ENCODE peak calls at places on chromosomes 13 and 19, in four cellular contexts. E is IMR-90, S is H9, R is mesendoderm. B is an unnamed sample.

GRCh38 chr19:18763674-18764590 is 27.2 kb downstream of the COMP start:
- DNase-seq in E (peak; percentile 27), S (no peak), R (no peak), B (no peak)

GRCh38 chr19:40398417-40399056 is 8.6 kb upstream of the HIPK4 start:
- DNase-seq in S (peak; percentile 96), R (peak; percentile 89), E (no peak), B (no peak)

GRCh38 chr19:13729859-13730258 is 34.5 kb upstream of the MRI1 start:
- DNase-seq in S (no peak), E (peak; percentile 61), R (no peak), B (no peak)

GRCh38 chr19:652467-653389 is 10.3 kb downstream of the RNF126 start:
- DNase-seq in R (no peak), E (no peak), S (no peak), B (no peak)

GRCh38 chr13:37648604-37649003 is 50.0 kb upstream of the POSTN start:
- DNase-seq in S (no peak), R (no peak), E (peak; percentile 88), B (no peak)

GRCh38 chr19:55590109-55590508 is 9.2 kb downstream of the FIZ1 start:
- DNase-seq in E (no peak), R (no peak), S (no peak), B (no peak)

GRCh38 chr19:12484371-12485322 is at the start of gene ZNF709:
- DNase-seq in R (peak; percentile 95), E (peak; percentile 77), S (peak; percentile 96), B (peak; percentile 88)

GRCh38 chr13:66780814-66781213 is 449.3 kb downstream of the PCDH9 start:
- DNase-seq in R (no peak), E (peak; percentile 20), S (no peak), B (no peak)

GRCh38 chr13:52847682-52848432 is 583 bp downstream of the PCDH8 start:
- DNase-seq in S (no peak), R (no peak), E (no peak), B (no peak)

GRCh38 chr19:16143399-16144215 is at the start of gene HSH2D:
- DNase-seq in E (no peak), R (peak; percentile 56), S (peak; percentile 93), B (peak; percentile 59)

GRCh38 chr13:109939838-109940237 is 153.5 kb upstream of the IRS2 start:
- DNase-seq in S (no peak), E (no peak), R (no peak), B (no peak)

GRCh38 chr19:54154603-54155345 is 4.7 kb downstream of the LENG1 start:
- DNase-seq in E (no peak), R (no peak), S (no peak), B (no peak)

GRCh38 chr19:49614096-49614857 is 23.3 kb downstream of the PRR12 start:
- DNase-seq in E (peak; percentile 91), S (no peak), R (no peak), B (no peak)

GRCh38 chr19:54480048-54480447 is 7.0 kb upstream of the CDC42EP5 start:
- DNase-seq in S (no peak), R (no peak), E (no peak), B (no peak)

GRCh38 chr13:37409756-37410155 is 188.8 kb downstream of the POSTN start:
- DNase-seq in E (peak; percentile 46), R (no peak), S (no peak), B (no peak)

GRCh38 chr19:19105365-19106060 is 32.8 kb downstream of the TMEM161A start:
- DNase-seq in S (peak; percentile 92), R (peak; percentile 84), E (no peak), B (peak; percentile 88)

GRCh38 chr13:30864352-30865130 is 41.5 kb upstream of the MEDAG start:
- DNase-seq in E (peak; percentile 98), R (peak; percentile 78), S (no peak), B (no peak)

GRCh38 chr13:43786766-43787517 is at the start of gene ENOX1:
- DNase-seq in R (peak; percentile 78), S (peak; percentile 65), E (peak; percentile 74), B (peak; percentile 67)

DNA sequence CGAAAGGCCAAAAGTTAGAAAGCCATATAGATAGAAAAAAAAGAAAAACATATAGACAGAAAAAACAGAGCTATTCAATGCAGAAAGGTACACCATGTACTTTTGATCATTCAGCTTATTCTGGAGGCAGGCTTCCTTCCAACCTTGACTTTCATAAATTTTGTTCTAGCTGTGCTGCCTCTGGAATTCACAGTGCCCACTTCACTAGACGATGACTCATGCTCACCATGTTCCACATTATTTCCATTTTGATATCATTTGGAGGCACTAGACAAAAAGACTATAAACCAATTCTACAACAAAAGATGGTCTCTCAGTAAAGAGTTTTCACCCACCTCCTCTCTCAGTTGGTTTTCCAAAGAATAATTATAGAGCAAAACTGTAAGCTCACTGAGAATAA is 229.0 kb upstream of the IPO5 start:
- DNase-seq in R (no peak), S (no peak), E (no peak), B (no peak)
- H4K5ac ChIP-seq in R (no peak overlapping the region), S (no peak overlapping the region), E (no peak overlapping the region), B (no peak overlapping the region)

GRCh38 chr19:46730595-46730994 is 13.7 kb upstream of the PRKD2 start:
- DNase-seq in E (no peak), R (no peak), S (no peak), B (no peak)

GRCh38 chr19:46730187-46730586 is 13.3 kb upstream of the PRKD2 start:
- DNase-seq in E (no peak), S (no peak), R (no peak), B (no peak)

GRCh38 chr19:46728693-46729339 is 11.9 kb upstream of the PRKD2 start:
- DNase-seq in E (peak; percentile 44), R (peak; percentile 71), S (peak; percentile 77), B (no peak)

GRCh38 chr19:46731007-46731501 is 14.1 kb upstream of the PRKD2 start:
- DNase-seq in R (peak; percentile 59), E (peak; percentile 94), S (no peak), B (no peak)

GRCh38 chr19:46729696-46730095 is 12.8 kb upstream of the PRKD2 start:
- DNase-seq in R (no peak), S (no peak), E (no peak), B (no peak)
- H4K5ac ChIP-seq in R (no peak overlapping the region), S (no peak overlapping the region), E (no peak overlapping the region), B (no peak overlapping the region)

DNA sequence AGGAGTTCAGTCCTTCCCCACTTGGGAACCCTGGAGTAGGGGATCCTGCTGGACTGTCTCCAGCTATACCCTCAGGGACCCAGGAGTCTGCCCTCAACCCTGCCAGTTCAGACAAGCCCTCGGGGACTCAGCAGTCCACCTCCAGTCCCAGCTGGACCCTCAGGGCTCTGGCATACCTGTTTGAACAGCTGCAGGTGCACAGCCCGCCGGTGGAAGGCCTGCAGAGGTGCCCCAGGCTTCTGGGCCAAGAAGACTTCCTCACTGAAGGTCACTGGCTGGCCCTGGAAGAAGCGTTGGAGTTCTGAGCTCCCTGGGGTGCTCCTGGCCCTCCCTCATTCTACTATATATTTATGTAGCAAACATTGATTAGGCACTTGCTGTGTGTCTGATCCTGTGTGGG is 8.6 kb downstream of the CRB3 start:
- DNase-seq in E (no peak), R (no peak), S (no peak), B (no peak)
- H4K5ac ChIP-seq in E (no peak overlapping the region), R (no peak overlapping the region), S (no peak overlapping the region), B (no peak overlapping the region)

GRCh38 chr13:28199089-28199488 is 60.7 kb downstream of the PAN3 start:
- DNase-seq in E (no peak), S (no peak), R (peak; percentile 31), B (no peak)

GRCh38 chr13:28204043-28204442 is 65.7 kb downstream of the PAN3 start:
- DNase-seq in E (no peak), R (no peak), S (no peak), B (no peak)

GRCh38 chr13:28204690-28205443 is 66.5 kb downstream of the PAN3 start:
- DNase-seq in S (no peak), R (no peak), E (no peak), B (no peak)
- H4K5ac ChIP-seq in S (no peak overlapping the region), R (no peak overlapping the region), E (no peak overlapping the region), B (no peak overlapping the region)